ENCODE peak calls at places on chromosome 10, in eight cellular contexts. One of them, this sample, is unnamed.

GRCh38 chr10:86944907-86945306 is 12.5 kb downstream of the MMRN2 start:
- DNase-seq in stimulated activated CD4-positive, alpha-beta T cell treated with anti-CD3 and anti-CD28 coated beads, TNF-alpha, amount 100 ng/mL, for 24 hours: no peak
- DNase-seq in M059J: no peak
- DNase-seq in non-pigmented ciliary epithelial cell: no peak
- DNase-seq in cardiac muscle cell: no peak
- DNase-seq in glutamatergic neuron: no peak
- DNase-seq in dorsolateral prefrontal cortex: no peak
- DNase-seq in activated CD4-positive, CD25-positive, alpha-beta regulatory T cell: no peak
- DNase-seq in this sample: no peak

GRCh38 chr10:102327641-102328040 is 67.9 kb upstream of the NFKB2 start:
- DNase-seq in glutamatergic neuron: no peak
- DNase-seq in M059J: no peak
- DNase-seq in non-pigmented ciliary epithelial cell: no peak
- DNase-seq in activated CD4-positive, CD25-positive, alpha-beta regulatory T cell: no peak
- DNase-seq in dorsolateral prefrontal cortex: no peak
- DNase-seq in cardiac muscle cell: no peak
- DNase-seq in stimulated activated CD4-positive, alpha-beta T cell treated with anti-CD3 and anti-CD28 coated beads, TNF-alpha, amount 100 ng/mL, for 24 hours: no peak
- DNase-seq in this sample: no peak

GRCh38 chr10:28975891-28976471 is 298.7 kb downstream of the BAMBI start:
- DNase-seq in cardiac muscle cell: peak
- DNase-seq in dorsolateral prefrontal cortex: no peak
- DNase-seq in glutamatergic neuron: no peak
- DNase-seq in activated CD4-positive, CD25-positive, alpha-beta regulatory T cell: no peak
- DNase-seq in M059J: no peak
- DNase-seq in stimulated activated CD4-positive, alpha-beta T cell treated with anti-CD3 and anti-CD28 coated beads, TNF-alpha, amount 100 ng/mL, for 24 hours: no peak
- DNase-seq in non-pigmented ciliary epithelial cell: peak
- DNase-seq in this sample: no peak

GRCh38 chr10:8331896-8332729 is 277.6 kb downstream of the GATA3 start:
- DNase-seq in M059J: peak
- DNase-seq in non-pigmented ciliary epithelial cell: no peak
- DNase-seq in cardiac muscle cell: peak
- DNase-seq in activated CD4-positive, CD25-positive, alpha-beta regulatory T cell: peak
- DNase-seq in dorsolateral prefrontal cortex: peak
- DNase-seq in stimulated activated CD4-positive, alpha-beta T cell treated with anti-CD3 and anti-CD28 coated beads, TNF-alpha, amount 100 ng/mL, for 24 hours: peak
- DNase-seq in glutamatergic neuron: peak
- DNase-seq in this sample: peak

GRCh38 chr10:51113007-51113406 is 38.7 kb downstream of the PRKG1 start:
- DNase-seq in activated CD4-positive, CD25-positive, alpha-beta regulatory T cell: no peak
- DNase-seq in non-pigmented ciliary epithelial cell: no peak
- DNase-seq in stimulated activated CD4-positive, alpha-beta T cell treated with anti-CD3 and anti-CD28 coated beads, TNF-alpha, amount 100 ng/mL, for 24 hours: no peak
- DNase-seq in glutamatergic neuron: no peak
- DNase-seq in dorsolateral prefrontal cortex: no peak
- DNase-seq in cardiac muscle cell: no peak
- DNase-seq in M059J: no peak
- DNase-seq in this sample: no peak

GRCh38 chr10:84497978-84498377 is 169.6 kb downstream of the CCSER2 start:
- DNase-seq in non-pigmented ciliary epithelial cell: no peak
- DNase-seq in stimulated activated CD4-positive, alpha-beta T cell treated with anti-CD3 and anti-CD28 coated beads, TNF-alpha, amount 100 ng/mL, for 24 hours: no peak
- DNase-seq in glutamatergic neuron: no peak
- DNase-seq in dorsolateral prefrontal cortex: no peak
- DNase-seq in M059J: no peak
- DNase-seq in cardiac muscle cell: no peak
- DNase-seq in activated CD4-positive, CD25-positive, alpha-beta regulatory T cell: no peak
- DNase-seq in this sample: no peak

GRCh38 chr10:102118867-102119266 is 1.3 kb downstream of the LDB1 start:
- DNase-seq in M059J: no peak
- DNase-seq in non-pigmented ciliary epithelial cell: no peak
- DNase-seq in activated CD4-positive, CD25-positive, alpha-beta regulatory T cell: no peak
- DNase-seq in cardiac muscle cell: peak
- DNase-seq in dorsolateral prefrontal cortex: peak
- DNase-seq in stimulated activated CD4-positive, alpha-beta T cell treated with anti-CD3 and anti-CD28 coated beads, TNF-alpha, amount 100 ng/mL, for 24 hours: no peak
- DNase-seq in glutamatergic neuron: no peak
- DNase-seq in this sample: no peak

GRCh38 chr10:5293691-5294550 is 70.8 kb upstream of the UCN3 start:
- DNase-seq in glutamatergic neuron: peak
- DNase-seq in M059J: peak
- DNase-seq in stimulated activated CD4-positive, alpha-beta T cell treated with anti-CD3 and anti-CD28 coated beads, TNF-alpha, amount 100 ng/mL, for 24 hours: peak
- DNase-seq in activated CD4-positive, CD25-positive, alpha-beta regulatory T cell: no peak
- DNase-seq in cardiac muscle cell: peak
- DNase-seq in dorsolateral prefrontal cortex: no peak
- DNase-seq in non-pigmented ciliary epithelial cell: no peak
- DNase-seq in this sample: peak

GRCh38 chr10:109939253-109939961 is 16.1 kb upstream of the XPNPEP1 start:
- DNase-seq in stimulated activated CD4-positive, alpha-beta T cell treated with anti-CD3 and anti-CD28 coated beads, TNF-alpha, amount 100 ng/mL, for 24 hours: no peak
- DNase-seq in non-pigmented ciliary epithelial cell: no peak
- DNase-seq in dorsolateral prefrontal cortex: no peak
- DNase-seq in cardiac muscle cell: no peak
- DNase-seq in M059J: no peak
- DNase-seq in glutamatergic neuron: no peak
- DNase-seq in activated CD4-positive, CD25-positive, alpha-beta regulatory T cell: no peak
- DNase-seq in this sample: no peak

GRCh38 chr10:22666287-22667092 is 47.9 kb downstream of the PIP4K2A start:
- DNase-seq in non-pigmented ciliary epithelial cell: no peak
- DNase-seq in activated CD4-positive, CD25-positive, alpha-beta regulatory T cell: no peak
- DNase-seq in M059J: no peak
- DNase-seq in stimulated activated CD4-positive, alpha-beta T cell treated with anti-CD3 and anti-CD28 coated beads, TNF-alpha, amount 100 ng/mL, for 24 hours: no peak
- DNase-seq in glutamatergic neuron: no peak
- DNase-seq in dorsolateral prefrontal cortex: no peak
- DNase-seq in cardiac muscle cell: peak
- DNase-seq in this sample: no peak